ENCODE peak calls at places on chromosomes 6 and 20, in ten cellular contexts. F is GM10248, T is CD14-positive monocyte, E is mesothelial cell of epicardium, U is lung, L is breast epithelium, W is MCF 10A, V is testis, J is astrocyte of the spinal cord, D is GM12864. Q is an unnamed sample.

GRCh38 chr6:128358111-128358780 is 162.2 kb downstream of the PTPRK start:
- DNase-seq in U (no peak), L (no peak), D (no peak), V (no peak), W (no peak), F (no peak), J (peak), E (no peak), T (no peak), Q (no peak)

GRCh38 chr20:18543216-18543615 is 24.0 kb upstream of the SMIM26 start:
- DNase-seq in L (no peak), U (no peak), E (no peak), D (no peak), F (no peak), W (no peak), T (no peak), J (no peak), V (no peak), Q (no peak)

GRCh38 chr6:47034919-47035318 is 7.2 kb downstream of the ADGRF1 start:
- DNase-seq in D (no peak), E (peak), V (no peak), J (peak), T (no peak), L (peak), U (peak), F (no peak), W (peak), Q (no peak)

GRCh38 chr20:25302596-25302995 is 54.7 kb downstream of the PYGB start:
- DNase-seq in E (no peak), F (no peak), D (no peak), L (no peak), T (no peak), V (no peak), U (no peak), W (no peak), J (no peak), Q (no peak)

GRCh38 chr6:114989279-114989964 is 646.6 kb upstream of the HS3ST5 start:
- DNase-seq in J (no peak), V (no peak), L (no peak), U (no peak), T (no peak), W (no peak), D (no peak), E (no peak), F (peak), Q (no peak)

GRCh38 chr6:118319890-118320289 is 228.2 kb upstream of the PLN start:
- DNase-seq in F (no peak), V (no peak), D (no peak), L (no peak), E (no peak), T (no peak), U (no peak), J (no peak), W (no peak), Q (no peak)

GRCh38 chr20:21703740-21704407 is 1.6 kb upstream of the PAX1 start:
- DNase-seq in L (no peak), E (no peak), J (no peak), V (no peak), U (no peak), F (no peak), D (no peak), W (no peak), T (no peak), Q (no peak)

GRCh38 chr6:144530118-144530517 is 245.0 kb downstream of the UTRN start:
- DNase-seq in V (no peak), W (no peak), F (no peak), E (no peak), L (no peak), U (no peak), J (no peak), T (no peak), D (no peak), Q (no peak)

GRCh38 chr6:35717449-35718353 is 19.1 kb upstream of the ARMC12 start:
- DNase-seq in F (peak), L (no peak), D (no peak), W (no peak), J (no peak), U (no peak), E (no peak), V (no peak), T (no peak), Q (no peak)

GRCh38 chr20:20051767-20052073 is 546 bp downstream of the CRNKL1 start:
- DNase-seq in T (no peak), V (no peak), D (no peak), U (no peak), F (peak), L (no peak), J (no peak), E (no peak), W (no peak), Q (no peak)

GRCh38 chr20:43987531-43987930 is 72.9 kb downstream of the TOX2 start:
- DNase-seq in T (no peak), F (no peak), J (no peak), L (no peak), V (no peak), D (no peak), U (no peak), W (no peak), E (no peak), Q (no peak)

GRCh38 chr6:85460951-85461805 is 11.3 kb downstream of the NT5E start:
- DNase-seq in L (peak), U (no peak), W (peak), T (no peak), D (peak), J (peak), E (no peak), F (peak), V (no peak), Q (no peak)

GRCh38 chr20:16018881-16019280 is 554.4 kb downstream of the KIF16B start:
- DNase-seq in L (no peak), W (peak), F (no peak), D (no peak), V (no peak), T (no peak), J (no peak), E (no peak), U (no peak), Q (no peak)

GRCh38 chr20:47988601-47989116 is 203.4 kb upstream of the SULF2 start:
- DNase-seq in D (no peak), V (no peak), U (no peak), J (no peak), W (no peak), E (no peak), T (no peak), F (no peak), L (no peak), Q (no peak)

GRCh38 chr6:3577517-3577916 is 120.7 kb upstream of the SLC22A23 start:
- DNase-seq in V (no peak), E (no peak), F (no peak), W (no peak), L (no peak), T (no peak), J (no peak), U (no peak), D (no peak), Q (no peak)

GRCh38 chr6:47519279-47519678 is 41.7 kb downstream of the CD2AP start:
- DNase-seq in E (no peak), F (no peak), V (no peak), L (no peak), W (no peak), U (no peak), D (no peak), J (no peak), T (no peak), Q (no peak)

GRCh38 chr6:127266178-127266891 is at the start of gene RNF146:
- DNase-seq in T (peak), V (peak), D (peak), U (peak), W (peak), E (peak), J (peak), F (peak), L (peak), Q (no peak)

GRCh38 chr6:108633436-108633835 is 72.7 kb downstream of the FOXO3 start:
- DNase-seq in U (no peak), T (no peak), J (no peak), L (no peak), D (no peak), V (no peak), F (no peak), W (no peak), E (no peak), Q (no peak)

GRCh38 chr20:47551841-47552240 is 50.2 kb downstream of the NCOA3 start:
- DNase-seq in F (no peak), D (no peak), V (no peak), T (no peak), W (peak), E (no peak), L (no peak), U (no peak), J (no peak), Q (no peak)

GRCh38 chr20:23366384-23366783 is 4.4 kb downstream of the GZF1 start:
- DNase-seq in U (no peak), L (no peak), T (no peak), F (peak), V (no peak), W (no peak), D (no peak), J (no peak), E (no peak), Q (no peak)

GRCh38 chr6:6657085-6657819 is 68.7 kb downstream of the LY86 start:
- DNase-seq in W (no peak), E (no peak), L (no peak), D (no peak), J (no peak), T (no peak), V (peak), F (no peak), U (no peak), Q (no peak)

GRCh38 chr6:6881438-6882267 is 226.1 kb upstream of the RREB1 start:
- DNase-seq in L (peak), E (no peak), U (no peak), D (no peak), T (peak), J (no peak), V (no peak), W (no peak), F (no peak), Q (no peak)

GRCh38 chr6:87127737-87128136 is 27.6 kb upstream of the ZNF292 start:
- DNase-seq in D (no peak), V (no peak), F (no peak), E (no peak), U (no peak), J (no peak), L (no peak), W (no peak), T (no peak), Q (no peak)

GRCh38 chr6:87124074-87124473 is 29.2 kb upstream of the CGA start:
- DNase-seq in V (no peak), F (no peak), E (no peak), J (no peak), U (no peak), L (no peak), W (no peak), T (no peak), D (no peak), Q (no peak)

GRCh38 chr6:87122477-87122876 is 27.6 kb upstream of the CGA start:
- DNase-seq in L (no peak), U (no peak), W (no peak), E (no peak), F (no peak), D (no peak), V (peak), T (no peak), J (no peak), Q (no peak)

DNA sequence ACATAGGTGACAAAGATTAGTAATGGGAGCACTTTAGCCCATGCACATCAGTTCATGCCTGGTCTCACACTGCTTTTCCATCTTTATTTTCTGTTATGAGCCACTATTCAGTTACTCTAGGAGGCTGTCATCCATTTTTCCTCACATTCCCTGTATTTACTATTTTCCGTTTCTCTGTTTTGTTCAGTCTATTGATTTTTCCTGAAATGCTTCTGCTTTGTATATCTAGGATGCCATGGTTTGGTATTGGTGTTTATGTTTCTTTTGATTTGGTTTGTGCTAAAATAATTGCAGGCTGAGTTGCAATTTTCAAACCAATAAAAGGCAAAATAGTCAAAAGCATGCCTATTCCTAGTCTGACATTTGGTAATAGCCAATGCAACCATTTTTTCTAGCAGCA is 28.9 kb upstream of the ZNF292 start:
- DNase-seq in W (no peak), J (no peak), L (no peak), F (no peak), V (no peak), E (no peak), T (no peak), U (no peak), D (no peak), Q (no peak)
- TF ChIP-seq CTCF in W (no peak), J (no peak), L (no peak), F (no peak), V (no peak), E (no peak), T (no peak), U (no peak), D (no peak), Q (no peak)

DNA sequence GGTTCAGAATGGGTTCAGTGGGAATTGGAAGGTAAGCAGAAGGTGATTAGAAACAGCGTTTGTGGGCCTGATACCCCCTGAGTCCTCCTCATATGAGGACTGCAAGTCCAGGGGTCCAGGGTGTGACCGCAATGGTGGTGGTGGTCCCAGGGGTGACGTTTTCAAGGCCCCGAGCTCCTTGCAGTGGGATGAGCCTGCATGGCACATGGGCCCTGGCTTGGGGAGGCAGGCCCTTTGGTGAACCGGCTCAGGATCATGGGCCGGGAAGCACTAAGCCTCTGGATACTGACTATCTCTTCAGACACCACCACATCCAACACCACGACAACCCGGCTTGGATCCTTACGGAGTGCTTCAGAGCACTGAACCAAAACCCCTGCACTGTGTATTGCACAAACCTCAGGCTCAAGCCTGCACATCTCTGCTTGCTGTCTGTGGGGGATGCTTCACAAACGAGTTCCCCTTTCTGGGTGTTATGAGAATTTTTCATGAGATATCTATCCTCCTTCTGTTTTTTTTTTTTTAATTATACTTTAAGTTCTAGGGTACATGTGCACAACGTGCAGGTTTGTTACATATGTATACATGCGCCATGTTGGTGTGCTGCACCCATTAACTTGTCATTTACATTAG is 67.9 kb downstream of the STK35 start:
- DNase-seq in L (no peak), U (no peak), V (no peak), E (no peak), T (no peak), F (no peak), W (no peak), D (no peak), J (no peak), Q (no peak)
- TF ChIP-seq CTCF in L (no peak), U (no peak), V (no peak), E (no peak), T (no peak), F (no peak), W (no peak), D (no peak), J (no peak), Q (no peak)

GRCh38 chr6:99768166-99768565 is 161.5 kb downstream of the PRDM13 start:
- DNase-seq in W (no peak), T (no peak), E (no peak), L (no peak), D (no peak), F (no peak), J (no peak), U (no peak), V (no peak), Q (no peak)
- TF ChIP-seq CTCF in W (no peak), T (no peak), E (no peak), L (no peak), D (no peak), F (no peak), J (no peak), U (no peak), V (no peak), Q (no peak)

GRCh38 chr6:37539706-37540352 is 40.1 kb upstream of the CCDC167 start:
- DNase-seq in D (no peak), T (no peak), J (no peak), W (no peak), V (no peak), F (no peak), U (no peak), L (no peak), E (no peak), Q (no peak)

GRCh38 chr6:37536462-37537225 is 37.0 kb upstream of the CCDC167 start:
- DNase-seq in L (no peak), D (no peak), T (no peak), E (peak), J (no peak), F (no peak), V (no peak), U (no peak), W (no peak), Q (no peak)

GRCh38 chr6:37538107-37538506 is 38.4 kb upstream of the CCDC167 start:
- DNase-seq in J (no peak), F (peak), D (no peak), E (no peak), U (no peak), L (no peak), W (peak), T (no peak), V (no peak), Q (no peak)

GRCh38 chr6:37532122-37532521 is 32.4 kb upstream of the CCDC167 start:
- DNase-seq in W (no peak), L (no peak), U (no peak), T (no peak), F (no peak), V (no peak), D (no peak), E (no peak), J (no peak), Q (no peak)

GRCh38 chr6:37535701-37536461 is 36.2 kb upstream of the CCDC167 start:
- DNase-seq in L (no peak), T (no peak), J (no peak), V (no peak), U (no peak), W (no peak), E (peak), F (peak), D (no peak), Q (no peak)
- TF ChIP-seq CTCF in L (no peak), T (no peak), J (peak), V (no peak), U (no peak), W (no peak), E (no peak), F (peak), D (peak), Q (peak)

GRCh38 chr6:30259140-30260035 is 46.2 kb upstream of the TRIM26 start:
- DNase-seq in F (peak), U (peak), J (peak), V (peak), T (peak), L (peak), W (peak), D (peak), E (peak), Q (peak)
- TF ChIP-seq CTCF in F (peak), U (no peak), J (peak), V (no peak), T (peak), L (peak), W (peak), D (peak), E (no peak), Q (peak)

GRCh38 chr6:110886555-110887167 is 12.1 kb downstream of the AMD1 start:
- DNase-seq in D (no peak), W (no peak), F (no peak), U (no peak), V (no peak), T (no peak), E (no peak), L (no peak), J (no peak), Q (no peak)

GRCh38 chr6:110881929-110882629 is 7.5 kb downstream of the AMD1 start:
- DNase-seq in E (no peak), L (no peak), V (no peak), U (no peak), T (no peak), W (no peak), F (no peak), J (peak), D (no peak), Q (no peak)

GRCh38 chr6:110885526-110885925 is 10.9 kb downstream of the AMD1 start:
- DNase-seq in V (no peak), T (no peak), D (no peak), L (no peak), F (no peak), J (no peak), E (no peak), W (no peak), U (no peak), Q (no peak)

GRCh38 chr6:110882824-110883554 is 8.4 kb downstream of the AMD1 start:
- DNase-seq in J (no peak), U (no peak), T (no peak), D (no peak), V (no peak), W (no peak), F (no peak), L (no peak), E (no peak), Q (no peak)

GRCh38 chr6:110884321-110884720 is 9.7 kb downstream of the AMD1 start:
- DNase-seq in L (no peak), J (no peak), F (no peak), E (no peak), D (no peak), T (no peak), V (no peak), W (no peak), U (no peak), Q (no peak)
- TF ChIP-seq CTCF in L (no peak), J (no peak), F (no peak), E (no peak), D (no peak), T (no peak), V (no peak), W (no peak), U (no peak), Q (no peak)

DNA sequence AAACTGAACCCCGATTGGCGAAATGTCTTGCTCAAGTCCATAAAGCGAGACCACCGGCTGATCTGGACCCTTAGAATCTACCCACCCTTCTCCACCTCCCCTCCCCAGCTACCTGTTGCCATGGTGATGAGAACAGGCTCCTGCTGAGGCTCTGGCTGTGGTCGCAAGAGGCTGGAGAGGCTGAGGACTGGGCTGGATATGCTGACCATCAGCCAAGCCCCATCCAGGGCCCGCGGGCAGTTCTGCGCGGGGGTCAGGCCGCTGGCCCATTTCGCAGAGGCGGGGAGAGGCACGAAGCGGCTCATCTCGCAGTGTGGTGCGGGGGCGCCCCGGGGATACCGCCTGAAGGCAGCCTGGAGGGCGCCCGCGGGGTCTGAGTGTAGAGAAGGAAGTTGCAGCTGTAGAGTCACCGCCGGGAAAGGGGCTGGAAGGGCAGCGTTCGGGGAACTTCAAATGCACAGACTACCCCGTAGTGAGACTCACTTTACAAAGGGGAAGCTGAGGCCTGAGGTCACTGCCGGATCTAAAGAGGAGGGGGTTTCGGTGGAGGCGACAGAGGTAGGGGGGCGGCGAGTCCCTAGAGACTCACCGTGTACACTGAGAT is 671 bp downstream of the TAPBP start:
- DNase-seq in L (no peak), F (no peak), U (no peak), J (peak), T (peak), D (no peak), V (peak), W (peak), E (peak), Q (no peak)
- TF ChIP-seq CTCF in L (no peak), F (no peak), U (no peak), J (no peak), T (no peak), D (no peak), V (no peak), W (no peak), E (no peak), Q (no peak)